ENCODE peak calls at places on chromosomes 4 and X, in nine cellular contexts. P, R, U, E, M, B, Z, J and I are unnamed samples.

GRCh38 chr4:2083116-2083825 is 24.1 kb downstream of the NAT8L start:
- DNase-seq in P (peak; percentile 2), R (no peak), U (no peak), E (no peak), M (no peak), B (peak; percentile 27), Z (no peak), J (no peak), I (no peak)

GRCh38 chrX:47170861-47171692 is 22.6 kb upstream of the UBA1 start:
- DNase-seq in P (no peak), R (no peak), U (no peak), E (no peak), M (no peak), B (no peak), Z (no peak), J (no peak), I (no peak)

GRCh38 chrX:118254611-118255010 is 91.3 kb upstream of the WDR44 start:
- DNase-seq in P (peak; percentile 56), R (no peak), U (peak; percentile 45), E (peak; percentile 72), M (peak; percentile 0), B (no peak), Z (peak; percentile 60), J (peak; percentile 45), I (peak; percentile 11)

GRCh38 chr4:152422817-152423320 is 113.0 kb downstream of the FBXW7 start:
- DNase-seq in P (no peak), R (no peak), U (no peak), E (no peak), M (no peak), B (no peak), Z (peak; percentile 16), J (no peak), I (no peak)

GRCh38 chrX:17525762-17526555 is 151.0 kb downstream of the NHS start:
- DNase-seq in P (no peak), R (no peak), U (no peak), E (no peak), M (no peak), B (no peak), Z (peak; percentile 70), J (no peak), I (no peak)

GRCh38 chr4:102815981-102816380 is 11.4 kb downstream of the UBE2D3 start:
- DNase-seq in P (no peak), R (no peak), U (no peak), E (peak; percentile 8), M (no peak), B (no peak), Z (peak; percentile 95), J (no peak), I (peak; percentile 95)

GRCh38 chr4:101294591-101294990 is 52.7 kb downstream of the PPP3CA start:
- DNase-seq in P (no peak), R (no peak), U (no peak), E (no peak), M (no peak), B (no peak), Z (no peak), J (no peak), I (no peak)

GRCh38 chr4:184757810-184758209 is 23.9 kb upstream of the CENPU start:
- DNase-seq in P (no peak), R (no peak), U (no peak), E (no peak), M (no peak), B (no peak), Z (peak; percentile 88), J (no peak), I (no peak)

GRCh38 chr4:14787894-14788293 is 214.4 kb upstream of the CPEB2 start:
- DNase-seq in P (peak; percentile 14), R (no peak), U (peak; percentile 34), E (peak; percentile 28), M (no peak), B (no peak), Z (peak; percentile 31), J (no peak), I (no peak)

GRCh38 chrX:69740317-69740716 is 124.4 kb downstream of the EDA start:
- DNase-seq in P (no peak), R (no peak), U (no peak), E (no peak), M (no peak), B (no peak), Z (no peak), J (no peak), I (no peak)

GRCh38 chr4:39044947-39045734 is 12.9 kb upstream of the TMEM156 start:
- DNase-seq in P (no peak), R (peak; percentile 46), U (peak; percentile 63), E (no peak), M (no peak), B (peak; percentile 72), Z (no peak), J (no peak), I (no peak)

GRCh38 chr4:110666030-110666429 is 43.2 kb upstream of the PITX2 start:
- DNase-seq in P (no peak), R (no peak), U (no peak), E (no peak), M (no peak), B (no peak), Z (no peak), J (no peak), I (no peak)

GRCh38 chrX:72128881-72129280 is 2.8 kb downstream of the RTL5 start:
- DNase-seq in P (no peak), R (no peak), U (no peak), E (no peak), M (no peak), B (no peak), Z (peak; percentile 18), J (no peak), I (no peak)

GRCh38 chr4:70601422-70602039 is 9.5 kb downstream of the AMBN start:
- DNase-seq in P (peak; percentile 60), R (peak; percentile 19), U (peak; percentile 90), E (peak; percentile 77), M (peak; percentile 34), B (no peak), Z (peak; percentile 67), J (peak; percentile 23), I (peak; percentile 70)

GRCh38 chr4:133147365-133147821 is 1.7 kb upstream of the PCDH10 start:
- DNase-seq in P (no peak), R (no peak), U (no peak), E (peak; percentile 10), M (no peak), B (peak; percentile 55), Z (no peak), J (no peak), I (no peak)

GRCh38 chr4:6110681-6111353 is 89.5 kb downstream of the JAKMIP1 start:
- DNase-seq in P (no peak), R (no peak), U (no peak), E (no peak), M (no peak), B (peak; percentile 45), Z (no peak), J (no peak), I (no peak)

GRCh38 chr4:112515278-112516075 is 503 bp downstream of the NEUROG2 start:
- DNase-seq in P (no peak), R (peak; percentile 23), U (peak; percentile 35), E (peak; percentile 46), M (no peak), B (no peak), Z (peak; percentile 28), J (no peak), I (no peak)

GRCh38 chrX:154730271-154730883 is 20.5 kb downstream of the GAB3 start:
- DNase-seq in P (no peak), R (peak; percentile 25), U (no peak), E (no peak), M (no peak), B (no peak), Z (peak; percentile 78), J (no peak), I (peak; percentile 71)

GRCh38 chrX:76127341-76127740 is 45.5 kb upstream of the PBDC1 start:
- DNase-seq in P (no peak), R (no peak), U (peak; percentile 12), E (peak; percentile 12), M (no peak), B (no peak), Z (no peak), J (no peak), I (no peak)
- TF ChIP-seq CTCF in P (no peak), R (no peak), U (peak; percentile 47), E (peak; percentile 7), M (no peak), B (no peak), Z (no peak), J (no peak), I (no peak)

GRCh38 chr4:127479031-127479622 is 153.6 kb upstream of the INTU start:
- DNase-seq in P (no peak), R (no peak), U (peak; percentile 30), E (peak; percentile 68), M (no peak), B (no peak), Z (peak; percentile 59), J (no peak), I (peak; percentile 15)
- TF ChIP-seq CTCF in P (peak; percentile 44), R (peak; percentile 37), U (peak; percentile 88), E (peak; percentile 75), M (peak; percentile 19), B (peak; percentile 35), Z (peak; percentile 54), J (no peak), I (peak; percentile 80)

GRCh38 chrX:48761674-48762471 is at the start of gene GLOD5:
- DNase-seq in P (peak; percentile 79), R (no peak), U (peak; percentile 5), E (peak; percentile 72), M (no peak), B (no peak), Z (peak; percentile 3), J (peak; percentile 32), I (no peak)
- TF ChIP-seq CTCF in P (peak; percentile 22), R (no peak), U (no peak), E (peak; percentile 50), M (no peak), B (no peak), Z (no peak), J (no peak), I (peak; percentile 23)

GRCh38 chr4:41334182-41334581 is 77.5 kb downstream of the UCHL1 start:
- DNase-seq in P (no peak), R (no peak), U (no peak), E (peak; percentile 29), M (no peak), B (no peak), Z (no peak), J (no peak), I (no peak)

DNA sequence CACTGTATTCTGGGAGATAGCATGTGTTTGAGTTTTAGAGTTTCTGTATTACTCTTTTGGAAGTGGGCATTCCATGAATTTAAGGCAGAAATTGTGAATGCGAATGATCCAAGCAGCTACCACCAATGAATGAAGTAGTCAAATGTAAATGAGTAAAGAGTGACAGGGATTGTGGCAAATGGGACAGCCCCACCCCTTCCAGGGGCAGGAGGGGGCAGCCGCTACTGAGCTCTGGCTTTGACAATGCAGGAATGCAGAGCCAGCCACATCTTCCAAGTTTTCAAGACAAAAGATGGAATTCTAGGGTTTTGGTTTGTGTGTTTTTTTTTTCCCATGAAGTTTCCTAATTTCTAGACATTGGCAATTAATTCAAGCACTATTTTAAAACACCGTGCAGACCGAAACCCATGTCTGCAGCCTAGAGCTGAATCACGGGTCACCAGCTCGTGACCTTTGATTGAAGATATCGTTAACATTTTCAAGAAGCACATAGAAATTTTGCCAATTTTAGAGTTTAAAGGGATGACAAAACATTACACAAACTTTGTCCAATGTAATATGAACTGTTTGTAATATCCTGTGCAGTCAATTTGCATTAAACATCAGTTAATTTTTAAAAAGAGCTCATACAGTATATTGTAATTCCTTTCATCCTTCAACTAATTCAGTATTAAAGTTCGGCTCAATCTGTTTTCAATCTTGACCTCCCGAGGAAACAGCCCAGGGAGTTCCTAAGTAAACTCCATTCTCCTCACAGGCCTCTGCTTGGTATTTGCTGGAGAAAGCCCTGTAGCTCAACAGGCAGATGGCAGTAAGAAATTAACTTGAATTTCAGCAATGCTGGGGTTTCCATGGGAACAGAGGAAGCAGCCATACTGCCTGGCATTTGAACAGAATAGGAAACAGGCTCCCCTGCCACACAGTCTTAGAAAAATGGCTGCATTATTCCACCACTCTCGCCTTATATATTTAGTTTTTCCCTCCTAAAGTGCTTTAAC is 83.4 kb downstream of the UCHL1 start:
- DNase-seq in P (no peak), R (no peak), U (no peak), E (peak; percentile 77), M (no peak), B (no peak), Z (peak; percentile 37), J (no peak), I (peak; percentile 71)
- TF ChIP-seq CTCF in P (no peak), R (no peak), U (no peak), E (peak; percentile 34), M (no peak), B (peak; percentile 50), Z (no peak), J (no peak), I (no peak)